ENCODE peak calls at places on chromosomes 13 and 19, in four cellular contexts. F, M, O and R are unnamed samples.

GRCh38 chr13:100773429-100773828 is 98.8 kb upstream of the TMTC4 start:
- DNase-seq in F (no peak), O (no peak), M (no peak), R (no peak)

GRCh38 chr13:75421133-75421532 is 60.8 kb downstream of the TBC1D4 start:
- DNase-seq in O (no peak), M (no peak), F (no peak), R (no peak)

GRCh38 chr19:9673912-9674668 is 810 bp downstream of the ZNF562 start:
- DNase-seq in O (no peak), F (no peak), M (no peak), R (no peak)

GRCh38 chr13:94712812-94713555 is 639 bp upstream of the SOX21 start:
- DNase-seq in F (peak), O (no peak), M (no peak), R (peak)

GRCh38 chr19:32558607-32559228 is 22.3 kb upstream of the PDCD5 start:
- DNase-seq in O (no peak), M (no peak), F (peak), R (no peak)

GRCh38 chr13:31998131-31998530 is 33.4 kb upstream of the FRY start:
- DNase-seq in O (no peak), M (no peak), F (no peak), R (no peak)

GRCh38 chr19:14114854-14115253 is 2.7 kb downstream of the PRKACA start:
- DNase-seq in F (peak), O (no peak), M (no peak), R (peak)

GRCh38 chr13:96346846-96347367 is 257.0 kb downstream of the HS6ST3 start:
- DNase-seq in M (no peak), O (no peak), F (no peak), R (no peak)

GRCh38 chr13:39881887-39882286 is 226.4 kb downstream of the COG6 start:
- DNase-seq in M (no peak), O (no peak), F (no peak), R (no peak)

GRCh38 chr19:49512970-49513745 is 697 bp downstream of the FCGRT start:
- DNase-seq in O (no peak), F (peak), M (no peak), R (peak)

GRCh38 chr13:42329239-42329638 is 57.3 kb downstream of the AKAP11 start:
- DNase-seq in O (no peak), M (no peak), F (no peak), R (no peak)

GRCh38 chr13:52034616-52035226 is 10.2 kb downstream of the UTP14C start:
- DNase-seq in F (no peak), M (no peak), O (no peak), R (no peak)

GRCh38 chr13:66216723-66217122 is 1013.4 kb downstream of the PCDH9 start:
- DNase-seq in O (no peak), M (no peak), F (no peak), R (no peak)

GRCh38 chr19:20039203-20039723 is at the start of gene ZNF682:
- DNase-seq in F (peak), M (peak), O (peak), R (peak)

GRCh38 chr13:108227651-108228272 is 9.6 kb downstream of the ABHD13 start:
- DNase-seq in O (no peak), M (no peak), F (no peak), R (no peak)

GRCh38 chr19:14072535-14073231 is at the start of gene MISP3:
- DNase-seq in O (no peak), F (no peak), M (no peak), R (peak)

GRCh38 chr19:7928741-7929701 is 3.1 kb upstream of the CTXN1 start:
- DNase-seq in M (no peak), F (peak), O (no peak), R (peak)

GRCh38 chr13:99605417-99606321 is 104.4 kb downstream of the TM9SF2 start:
- DNase-seq in O (no peak), M (peak), F (peak), R (no peak)

GRCh38 chr13:25422153-25422552 is 50.4 kb downstream of the ATP8A2 start:
- DNase-seq in M (no peak), F (no peak), O (no peak), R (no peak)

GRCh38 chr19:10625003-10625761 is at the start of gene SLC44A2:
- DNase-seq in M (no peak), F (peak), O (peak), R (peak)

GRCh38 chr13:42996584-42996983 is 4.5 kb upstream of the EPSTI1 start:
- DNase-seq in F (no peak), O (no peak), M (no peak), R (no peak)

GRCh38 chr19:48608798-48609263 is 2.3 kb downstream of the SPACA4 start:
- DNase-seq in O (no peak), F (peak), M (peak), R (no peak)

GRCh38 chr13:19822673-19823072 is 39.9 kb upstream of the PSPC1 start:
- DNase-seq in M (no peak), F (no peak), O (no peak), R (no peak)

DNA sequence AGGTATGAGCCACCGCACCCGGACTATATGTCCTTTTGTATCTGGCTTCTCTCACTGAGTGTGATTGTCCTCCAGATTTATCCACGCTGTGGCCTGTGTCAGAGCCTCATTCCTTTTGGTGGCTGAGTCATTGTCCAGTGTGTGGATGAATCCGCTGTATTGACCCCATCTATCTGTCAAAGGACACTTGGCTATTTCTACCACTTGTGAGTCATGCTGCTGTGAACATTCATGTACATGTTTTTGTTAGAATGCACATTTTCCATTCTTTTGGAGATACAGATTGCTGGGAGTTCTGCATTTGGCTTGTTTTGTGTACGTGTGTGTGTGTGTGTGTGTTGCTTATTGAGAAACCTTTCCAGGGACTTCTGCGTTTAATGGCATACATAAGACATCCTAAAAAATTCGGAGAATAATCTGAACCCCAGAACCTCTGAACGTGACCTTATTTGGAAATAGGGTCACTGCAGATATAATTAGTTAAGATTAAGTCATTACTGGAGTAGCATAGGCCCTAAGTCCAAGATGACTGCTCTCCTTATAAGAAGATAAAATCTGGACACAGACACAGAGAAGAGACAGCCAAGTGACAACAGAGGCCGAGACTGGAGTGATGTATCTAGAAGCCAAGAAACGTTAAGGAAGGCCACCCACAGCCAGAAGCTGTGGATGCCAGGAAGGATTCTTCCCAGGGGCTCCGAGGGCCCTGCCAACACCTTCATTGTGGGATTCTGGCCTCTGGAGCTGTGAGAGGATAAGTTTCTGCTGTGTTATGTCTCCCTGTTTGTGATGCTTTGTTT is 4.9 kb upstream of the GIPC3 start:
- DNase-seq in M (no peak), F (no peak), O (no peak), R (no peak)
- TF ChIP-seq POLR2AphosphoS5 in M (no peak), F (no peak), O (no peak), R (no peak)

GRCh38 chr19:38319421-38320258 is at the start of gene KCNK6:
- DNase-seq in M (no peak), O (no peak), F (peak), R (no peak)
- TF ChIP-seq POLR2AphosphoS5 in M (no peak), O (peak), F (peak), R (peak)

GRCh38 chr19:3968556-3969434 is 2.1 kb downstream of the DAPK3 start:
- DNase-seq in O (peak), M (no peak), F (peak), R (peak)
- TF ChIP-seq POLR2AphosphoS5 in O (peak), M (no peak), F (no peak), R (peak)

GRCh38 chr19:45019187-45019586 is 17.9 kb downstream of the RELB start:
- DNase-seq in O (no peak), M (no peak), F (no peak), R (no peak)

GRCh38 chr19:45011959-45012358 is 10.7 kb downstream of the RELB start:
- DNase-seq in O (no peak), M (no peak), F (no peak), R (no peak)

GRCh38 chr19:45020071-45020470 is 18.8 kb upstream of the CLASRP start:
- DNase-seq in M (no peak), F (no peak), O (no peak), R (no peak)

GRCh38 chr19:45021971-45022370 is 16.9 kb upstream of the CLASRP start:
- DNase-seq in F (no peak), M (no peak), O (no peak), R (no peak)

DNA sequence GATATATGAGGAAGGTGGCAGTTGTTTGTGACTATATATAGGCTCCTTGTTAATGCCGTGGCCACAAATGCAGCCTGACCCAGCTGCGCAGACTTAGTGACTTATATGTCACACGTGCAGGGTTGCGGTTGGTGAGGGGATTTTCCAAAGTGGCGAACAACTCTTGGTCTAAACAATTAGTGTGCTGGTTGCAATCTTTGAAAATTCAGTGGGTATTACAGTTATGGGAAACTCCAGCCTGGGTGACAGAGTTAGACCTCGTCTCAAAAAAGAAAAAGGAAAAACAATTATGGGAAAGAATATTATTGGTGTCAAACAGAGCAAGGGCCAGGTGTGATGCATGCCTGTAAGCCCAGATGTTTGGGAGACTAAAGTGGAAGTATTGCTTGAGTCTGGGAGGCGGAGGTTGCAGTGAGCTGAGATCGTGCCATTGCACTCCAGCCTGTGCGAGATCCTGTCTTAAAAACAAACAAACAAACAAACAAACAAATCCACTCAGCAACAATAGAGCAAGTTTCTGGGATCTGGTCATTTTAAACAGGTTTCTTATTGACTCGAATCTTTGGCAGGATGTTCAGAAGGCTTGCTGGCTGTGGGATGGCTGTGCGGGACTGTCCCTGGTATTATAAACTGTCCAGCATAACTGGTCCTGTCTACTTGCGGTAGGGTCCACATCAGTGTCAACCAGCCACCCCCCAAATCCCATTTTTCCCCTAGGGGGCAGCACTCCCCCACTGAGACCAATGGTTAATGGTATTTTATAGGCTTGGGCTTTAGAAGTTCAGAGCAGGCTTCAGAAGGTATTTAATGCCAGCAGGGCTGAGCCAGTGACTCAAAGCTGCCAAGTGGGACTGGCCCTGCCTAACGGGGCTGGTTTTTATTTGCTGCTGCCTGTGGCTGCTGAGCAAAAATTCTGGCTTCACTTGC is 15.4 kb downstream of the RELB start:
- DNase-seq in F (peak), M (peak), O (peak), R (peak)
- TF ChIP-seq POLR2AphosphoS5 in F (no peak), M (no peak), O (no peak), R (peak)

DNA sequence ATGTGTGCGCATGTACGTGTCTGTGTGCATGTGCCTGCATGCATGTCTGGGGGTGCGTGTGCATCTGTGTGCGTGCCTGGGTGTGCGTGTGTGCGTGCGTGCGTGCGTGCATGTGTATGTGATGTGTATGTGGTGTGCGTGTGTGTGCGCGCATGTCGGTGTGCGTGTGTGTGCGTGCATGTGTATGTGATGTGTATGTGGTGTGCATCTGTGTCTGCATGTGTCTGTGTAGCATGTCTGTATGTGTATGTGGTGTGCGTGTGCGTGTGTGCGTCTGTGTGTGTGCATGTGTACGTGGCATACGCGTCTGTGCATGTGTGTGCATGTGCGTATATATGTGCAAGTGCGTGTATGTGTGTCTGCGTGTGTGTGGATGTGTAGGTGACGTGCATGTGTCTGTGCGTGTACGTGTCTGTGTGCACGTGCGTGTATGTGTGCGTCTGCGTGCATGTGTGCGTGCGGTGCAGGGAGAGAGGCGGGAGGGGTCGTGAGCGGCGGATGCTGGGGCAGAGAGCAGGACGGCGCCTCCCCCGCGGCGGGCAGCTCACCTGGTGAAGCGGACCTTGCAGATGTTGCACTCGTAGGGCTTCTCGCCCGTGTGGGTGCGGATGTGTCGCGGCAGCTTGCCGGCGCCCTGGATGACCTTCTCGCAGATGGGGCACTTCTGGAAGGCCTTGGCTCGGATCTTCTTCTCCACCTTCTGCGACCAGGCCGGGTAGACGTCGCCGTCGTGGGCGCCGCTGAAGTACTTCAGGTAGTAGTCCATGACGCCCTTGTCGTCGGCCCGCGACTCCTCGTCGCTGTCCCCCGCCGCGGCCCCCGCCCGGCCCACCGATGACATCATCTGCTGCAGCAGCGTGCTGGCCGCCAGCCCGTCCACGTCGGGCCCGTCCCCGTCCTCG is 13.0 kb downstream of the ZBTB7A start:
- DNase-seq in O (no peak), M (no peak), F (no peak), R (no peak)
- TF ChIP-seq POLR2AphosphoS5 in O (no peak), M (peak), F (peak), R (peak)

GRCh38 chr19:46813570-46814358 is 25.4 kb upstream of the SLC1A5 start:
- DNase-seq in M (no peak), F (no peak), O (peak), R (peak)

GRCh38 chr19:46809534-46810272 is 21.3 kb upstream of the SLC1A5 start:
- DNase-seq in F (no peak), O (no peak), M (no peak), R (no peak)

GRCh38 chr19:46818812-46819211 is 30.4 kb upstream of the SLC1A5 start:
- DNase-seq in M (no peak), F (peak), O (no peak), R (no peak)

GRCh38 chr19:46815833-46816627 is 27.6 kb upstream of the SLC1A5 start:
- DNase-seq in O (no peak), F (no peak), M (no peak), R (no peak)

GRCh38 chr19:46812898-46813569 is 24.6 kb upstream of the SLC1A5 start:
- DNase-seq in O (no peak), F (peak), M (no peak), R (no peak)
- TF ChIP-seq POLR2AphosphoS5 in O (no peak), F (no peak), M (no peak), R (no peak)

DNA sequence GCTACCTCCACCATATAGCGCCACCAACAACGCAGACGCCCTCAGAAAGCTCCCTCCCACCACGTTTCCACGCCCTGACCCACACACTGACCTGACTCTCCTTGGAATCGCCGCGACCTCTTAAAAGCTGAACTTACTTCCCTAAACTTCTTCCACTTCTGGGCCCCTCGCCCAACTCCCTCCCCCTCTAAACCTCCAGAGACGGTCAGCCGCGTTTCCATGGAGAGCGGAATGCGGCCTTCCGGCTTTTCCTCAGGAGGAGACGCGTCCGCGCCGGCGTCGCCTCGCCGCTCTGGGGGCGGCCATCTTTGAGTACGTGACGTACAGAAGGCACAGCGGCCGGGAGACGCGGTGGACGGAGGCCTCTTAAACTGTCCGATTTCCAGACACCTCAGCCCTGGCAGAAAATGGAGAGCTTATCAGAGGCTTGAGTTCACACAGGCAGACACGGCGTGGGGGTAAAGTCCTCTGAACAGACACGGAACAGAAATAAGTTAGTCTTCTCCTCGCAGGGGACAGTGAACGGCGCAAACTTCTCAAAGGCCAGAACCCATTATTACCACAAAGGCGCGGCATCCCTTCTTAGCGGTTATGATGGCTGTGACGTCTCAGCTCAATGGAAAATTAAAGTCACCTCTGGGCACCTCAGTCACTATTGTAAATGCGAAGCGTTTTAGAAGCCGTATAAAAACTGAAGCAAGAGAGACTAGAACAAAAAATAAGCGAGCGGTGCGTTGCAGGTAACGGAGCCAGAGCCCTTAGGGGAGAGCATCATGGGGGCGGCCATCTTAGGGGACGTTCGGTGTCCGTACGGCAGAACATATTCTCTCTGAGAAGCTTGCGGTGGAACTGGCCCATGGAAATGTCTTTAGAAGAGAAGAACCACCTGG is at the start of gene ZNF432:
- DNase-seq in F (peak), O (peak), M (peak), R (peak)
- TF ChIP-seq POLR2AphosphoS5 in F (peak), O (peak), M (peak), R (peak)

GRCh38 chr13:98496966-98497365 is 79.9 kb downstream of the STK24 start:
- DNase-seq in O (no peak), M (no peak), F (no peak), R (no peak)

GRCh38 chr13:98494769-98495168 is 82.1 kb downstream of the STK24 start:
- DNase-seq in M (no peak), F (no peak), O (no peak), R (no peak)

GRCh38 chr13:98496239-98496668 is 80.7 kb downstream of the STK24 start:
- DNase-seq in M (no peak), F (no peak), O (no peak), R (peak)

GRCh38 chr13:98493035-98493401 is 83.9 kb downstream of the STK24 start:
- DNase-seq in F (no peak), M (no peak), O (no peak), R (no peak)

GRCh38 chr13:98495627-98496238 is 81.2 kb downstream of the STK24 start:
- DNase-seq in F (no peak), M (no peak), O (no peak), R (no peak)
- TF ChIP-seq POLR2AphosphoS5 in F (no peak), M (no peak), O (peak), R (peak)